ENCODE peak calls at places on chromosomes 13 and 19, in four cellular contexts. W is neuronal stem cell, E is IMR-90, P is mesenchymal stem cell. R is an unnamed sample.
A peak's percentile ranks its signal among the peaks of the same experiment; 100 is the strongest.

GRCh38 chr13:46864941-46865340 is 31.9 kb downstream of the HTR2A start:
- DNase-seq in E (no peak), W (no peak), P (no peak), R (no peak)

GRCh38 chr13:28527629-28528028 is 32.7 kb upstream of the FLT1 start:
- DNase-seq in P (no peak), E (no peak), W (no peak), R (no peak)

GRCh38 chr13:26007774-26008173 is 44.0 kb downstream of the SHISA2 start:
- DNase-seq in E (no peak), W (no peak), P (peak; percentile 30), R (no peak)

GRCh38 chr13:26475176-26476110 is 82.0 kb upstream of the WASF3 start:
- DNase-seq in E (no peak), W (no peak), P (no peak), R (peak; percentile 50)

GRCh38 chr13:76823969-76824368 is 62.2 kb downstream of the KCTD12 start:
- DNase-seq in P (no peak), W (no peak), E (no peak), R (no peak)

GRCh38 chr19:46181386-46181774 is 33.3 kb downstream of the IGFL2 start:
- DNase-seq in W (no peak), E (peak; percentile 28), P (peak; percentile 72), R (no peak)

GRCh38 chr19:48308695-48309586 is 16.4 kb upstream of the EMP3 start:
- DNase-seq in P (peak; percentile 33), E (no peak), W (no peak), R (no peak)

GRCh38 chr19:39696418-39696817 is 7.9 kb upstream of the LGALS14 start:
- DNase-seq in W (no peak), E (no peak), P (no peak), R (peak; percentile 40)

GRCh38 chr19:55689366-55690108 is 14.5 kb downstream of the EPN1 start:
- DNase-seq in W (no peak), E (no peak), P (no peak), R (no peak)

GRCh38 chr13:58620171-58620570 is 988.6 kb downstream of the PCDH17 start:
- DNase-seq in E (no peak), W (no peak), P (peak; percentile 19), R (no peak)

GRCh38 chr13:25249001-25249543 is 38.2 kb downstream of the MTMR6 start:
- DNase-seq in W (no peak), P (peak; percentile 34), E (peak; percentile 43), R (no peak)

GRCh38 chr13:78762825-78763224 is 103.9 kb upstream of the OBI1 start:
- DNase-seq in P (no peak), E (no peak), W (no peak), R (no peak)

GRCh38 chr13:112885782-112886268 is 83.2 kb upstream of the MCF2L start:
- DNase-seq in W (peak; percentile 74), P (peak; percentile 88), E (peak; percentile 87), R (peak; percentile 78)

GRCh38 chr13:20494656-20495055 is 31.0 kb downstream of the CRYL1 start:
- DNase-seq in W (no peak), E (no peak), P (no peak), R (no peak)

GRCh38 chr19:54448037-54448773 is 794 bp upstream of the LENG8 start:
- DNase-seq in P (peak; percentile 88), E (peak; percentile 68), W (no peak), R (peak; percentile 77)

GRCh38 chr19:413756-414420 is 4.9 kb upstream of the C2CD4C start:
- DNase-seq in P (no peak), E (no peak), W (no peak), R (no peak)

GRCh38 chr13:81493144-81493543 is 1152.2 kb upstream of the SPRY2 start:
- DNase-seq in P (no peak), E (no peak), W (no peak), R (no peak)

GRCh38 chr19:35879770-35880317 is 11.5 kb downstream of the APLP1 start:
- DNase-seq in E (peak; percentile 89), P (peak; percentile 94), W (peak; percentile 90), R (peak; percentile 88)

GRCh38 chr13:35891486-35891885 is 239.7 kb downstream of the DCLK1 start:
- DNase-seq in P (no peak), E (peak; percentile 7), W (no peak), R (no peak)

GRCh38 chr19:10454267-10454666 is 33.9 kb downstream of the PDE4A start:
- DNase-seq in P (peak; percentile 40), W (peak; percentile 65), E (peak; percentile 18), R (no peak)

GRCh38 chr19:10450853-10451609 is 30.7 kb downstream of the PDE4A start:
- DNase-seq in P (no peak), W (no peak), E (no peak), R (no peak)

GRCh38 chr19:10452726-10453620 is 32.6 kb downstream of the PDE4A start:
- DNase-seq in W (no peak), P (no peak), E (no peak), R (no peak)

GRCh38 chr19:10450191-10450852 is 30.0 kb downstream of the PDE4A start:
- DNase-seq in E (no peak), P (no peak), W (no peak), R (no peak)

DNA sequence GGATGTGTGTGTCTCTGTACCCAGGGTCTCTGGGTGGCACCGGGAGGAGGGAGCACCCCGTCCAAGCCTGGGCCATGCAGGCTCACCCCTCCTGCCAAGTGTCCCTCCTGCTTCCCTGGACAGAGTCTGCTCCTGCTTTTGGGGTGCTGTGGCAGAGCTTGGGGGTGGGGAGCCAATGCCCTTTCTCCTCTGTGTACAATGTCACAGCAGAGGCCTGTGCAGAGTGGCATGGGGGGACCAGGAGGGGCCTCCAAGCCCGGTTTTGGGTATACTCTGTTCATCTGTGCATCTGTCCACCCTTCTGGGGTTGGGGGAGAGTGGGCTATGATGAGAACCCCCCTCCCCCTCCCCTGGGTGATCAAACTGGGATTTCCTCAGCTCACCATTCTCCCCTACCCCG is 33.5 kb downstream of the PDE4A start:
- DNase-seq in P (no peak), E (no peak), W (no peak), R (no peak)
- H2BK5ac ChIP-seq in P (no peak overlapping the region), E (no peak overlapping the region), W (no peak overlapping the region), R (no peak overlapping the region)

DNA sequence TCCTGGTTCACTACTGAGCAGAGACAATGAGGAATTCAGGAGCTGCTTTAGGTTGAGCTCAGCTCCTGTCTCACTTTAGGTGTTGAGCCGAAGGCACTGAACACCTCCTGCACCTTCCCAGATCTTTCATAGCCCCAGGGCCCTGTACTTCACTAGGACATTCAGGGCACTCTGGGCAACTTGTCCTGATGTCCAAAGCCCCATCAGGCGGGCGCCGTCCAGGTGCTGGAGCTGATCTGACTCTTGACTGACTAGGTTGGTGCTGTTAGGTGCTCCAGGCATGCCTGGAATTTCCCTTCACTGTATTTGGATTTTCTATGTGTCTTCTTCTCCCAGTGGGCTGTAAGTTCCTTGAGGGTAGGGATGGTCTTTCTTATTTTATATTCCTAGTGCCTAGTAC is 48.4 kb upstream of the CNMD start:
- DNase-seq in P (no peak), W (no peak), E (no peak), R (peak; percentile 53)
- H3K14ac ChIP-seq in P (no peak overlapping the region), W (no peak overlapping the region), E (no peak overlapping the region), R (no peak overlapping the region)

GRCh38 chr19:18521692-18522123 is at the start of gene ELL:
- DNase-seq in E (no peak), W (no peak), P (no peak), R (no peak)
- H4K91ac ChIP-seq in E (peak within 1 kb of the TSS; percentile 97), W (no peak within 1 kb of the TSS), P (peak within 1 kb of the TSS; percentile 48), R (peak within 1 kb of the TSS; percentile 34)

DNA sequence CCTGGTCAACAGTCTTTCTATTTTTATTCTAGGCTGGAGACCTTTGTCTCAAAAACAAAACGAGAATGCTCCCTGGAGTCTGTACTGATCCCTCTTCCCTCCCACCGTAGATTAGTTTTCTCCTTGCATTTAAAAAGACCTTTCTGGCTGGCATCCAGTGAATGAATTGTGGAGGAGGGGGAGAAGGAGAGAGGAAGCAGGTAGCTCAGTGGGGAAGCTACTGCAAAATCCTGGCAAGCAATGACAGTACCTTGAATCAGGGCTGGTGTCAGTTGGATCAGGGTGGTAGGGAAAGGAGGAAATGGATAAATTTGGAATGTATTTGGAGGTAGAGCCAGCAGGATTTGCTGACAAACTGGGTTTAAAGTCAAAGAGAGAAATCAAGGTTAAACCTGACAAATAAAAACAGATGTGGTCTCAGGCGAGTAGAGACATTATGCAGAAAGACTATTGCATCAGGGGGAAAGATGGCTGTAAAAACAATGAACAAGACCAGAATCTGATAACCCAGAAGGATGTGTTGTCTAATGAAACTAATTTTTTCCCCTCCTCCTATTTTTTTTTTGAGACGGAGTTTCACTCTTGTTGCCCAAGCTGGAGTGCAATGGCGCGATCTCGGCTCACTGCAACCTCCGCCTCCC is 3.5 kb upstream of the CYP2S1 start:
- DNase-seq in W (no peak), P (no peak), E (no peak), R (no peak)
- H2BK5ac ChIP-seq in W (no peak overlapping the region), P (no peak overlapping the region), E (no peak overlapping the region), R (no peak overlapping the region)

GRCh38 chr19:3110126-3110825 is 16.1 kb downstream of the GNA11 start:
- DNase-seq in E (no peak), P (no peak), W (no peak), R (peak; percentile 34)

GRCh38 chr19:3106509-3107141 is 12.5 kb downstream of the GNA11 start:
- DNase-seq in P (no peak), E (no peak), W (no peak), R (no peak)

GRCh38 chr19:3107658-3108057 is 13.5 kb downstream of the GNA11 start:
- DNase-seq in W (no peak), E (no peak), P (no peak), R (no peak)

GRCh38 chr19:3109491-3109890 is 15.3 kb downstream of the GNA11 start:
- DNase-seq in W (no peak), E (no peak), P (no peak), R (no peak)

DNA sequence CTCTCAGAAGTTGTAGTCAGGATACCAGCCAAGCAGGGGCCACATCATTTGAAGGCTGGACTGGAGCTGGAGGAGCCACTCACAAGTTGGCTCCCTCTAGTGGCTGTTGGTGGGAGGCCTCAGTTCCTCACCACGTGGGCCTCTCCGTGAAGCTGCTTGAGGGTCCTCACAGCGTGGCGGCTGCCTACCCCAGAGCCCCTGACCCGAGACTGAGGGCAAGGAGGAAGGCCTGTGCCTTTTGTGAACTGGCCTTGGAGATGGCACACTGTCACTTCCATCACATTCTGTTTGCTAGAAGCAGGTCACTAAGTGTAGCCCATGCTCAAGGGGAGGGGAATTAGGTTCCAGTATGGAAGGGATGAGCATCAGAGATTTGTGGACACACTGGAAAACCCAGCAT is 14.6 kb downstream of the GNA11 start:
- DNase-seq in W (peak; percentile 56), E (peak; percentile 50), P (peak; percentile 69), R (peak; percentile 82)
- H3K14ac ChIP-seq in W (no peak overlapping the region), E (no peak overlapping the region), P (no peak overlapping the region), R (no peak overlapping the region)

GRCh38 chr19:44905437-44906160 is at the start of gene APOE:
- DNase-seq in E (no peak), P (peak; percentile 54), W (peak; percentile 48), R (no peak)
- H4K91ac ChIP-seq in E (no peak within 1 kb of the TSS), P (peak within 1 kb of the TSS; percentile 45), W (no peak within 1 kb of the TSS), R (peak within 1 kb of the TSS; percentile 78)

DNA sequence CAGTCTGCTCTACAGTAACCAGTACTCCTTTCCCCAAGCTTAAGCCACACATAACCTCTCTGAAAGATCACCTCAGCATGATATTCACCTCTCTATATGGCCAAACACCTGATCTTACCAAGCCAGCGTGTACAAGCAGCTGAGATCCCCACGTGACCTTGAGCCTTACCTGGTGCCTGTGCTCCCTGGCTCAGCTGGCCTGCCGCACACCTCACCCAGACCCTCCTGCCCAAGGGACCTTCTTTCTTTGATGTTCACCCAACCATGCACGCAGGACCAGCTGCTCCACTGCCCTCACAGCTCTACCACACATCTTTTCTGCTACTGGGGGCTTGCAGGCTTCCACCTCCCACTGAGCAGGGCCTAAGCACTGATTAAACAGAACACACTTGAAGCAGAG is 9.0 kb downstream of the DHRS12 start:
- DNase-seq in W (no peak), P (no peak), E (no peak), R (no peak)
- H2BK5ac ChIP-seq in W (no peak overlapping the region), P (no peak overlapping the region), E (no peak overlapping the region), R (no peak overlapping the region)

R was measured in trophoblast cell.